ENCODE peak calls at places on chromosomes 16 and 17, in seven cellular contexts. K is stomach, T is adrenal gland, D is hepatocyte, O is left lung, U is cardiac muscle cell, J is HCT116. F is an unnamed sample.

GRCh38 chr16:3519581-3519980 is 18.8 kb downstream of the CLUAP1 start:
- DNase-seq in K (no peak), T (no peak), D (no peak), O (no peak), U (no peak), J (no peak), F (no peak)

GRCh38 chr16:74926832-74927231 is 58.1 kb downstream of the WDR59 start:
- DNase-seq in K (no peak), T (no peak), D (no peak), O (no peak), U (no peak), J (no peak), F (no peak)

GRCh38 chr17:9363440-9364350 is 211.9 kb downstream of the STX8 start:
- DNase-seq in K (no peak), T (no peak), D (no peak), O (no peak), U (no peak), J (peak; percentile 7), F (no peak)

GRCh38 chr16:3256876-3257465 is 538 bp upstream of the MEFV start:
- DNase-seq in K (no peak), T (no peak), D (no peak), O (no peak), U (no peak), J (no peak), F (no peak)

GRCh38 chr17:73101031-73101430 is 8.5 kb upstream of the SLC39A11 start:
- DNase-seq in K (peak; percentile 50), T (no peak), D (no peak), O (no peak), U (no peak), J (no peak), F (no peak)

GRCh38 chr17:40608061-40608581 is 39.5 kb downstream of the SMARCE1 start:
- DNase-seq in K (no peak), T (no peak), D (no peak), O (no peak), U (no peak), J (no peak), F (no peak)

GRCh38 chr16:21281698-21282389 is 3.8 kb upstream of the CRYM start:
- DNase-seq in K (no peak), T (no peak), D (no peak), O (no peak), U (no peak), J (no peak), F (no peak)

GRCh38 chr17:45929344-45929743 is 35.0 kb downstream of the MAPT start:
- DNase-seq in K (no peak), T (no peak), D (no peak), O (no peak), U (no peak), J (no peak), F (no peak)

GRCh38 chr16:55569025-55569424 is 2.5 kb downstream of the CAPNS2 start:
- DNase-seq in K (no peak), T (no peak), D (no peak), O (no peak), U (no peak), J (no peak), F (no peak)

GRCh38 chr17:61284174-61284573 is 115.5 kb upstream of the TBX2 start:
- DNase-seq in K (no peak), T (no peak), D (no peak), O (no peak), U (no peak), J (no peak), F (no peak)

GRCh38 chr17:32208436-32208835 is 57.2 kb upstream of the RHBDL3 start:
- DNase-seq in K (no peak), T (no peak), D (no peak), O (no peak), U (no peak), J (no peak), F (no peak)

GRCh38 chr17:21036361-21036881 is 6.4 kb downstream of the USP22 start:
- DNase-seq in K (no peak), T (no peak), D (no peak), O (no peak), U (no peak), J (no peak), F (no peak)

GRCh38 chr17:66373944-66374817 is 71.8 kb downstream of the PRKCA start:
- DNase-seq in K (no peak), T (no peak), D (peak; percentile 25), O (no peak), U (peak; percentile 69), J (no peak), F (peak; percentile 40)

GRCh38 chr16:77169650-77170236 is 21.2 kb upstream of the MON1B start:
- DNase-seq in K (peak; percentile 47), T (peak; percentile 26), D (peak; percentile 80), O (no peak), U (peak; percentile 76), J (peak; percentile 42), F (peak; percentile 34)

GRCh38 chr16:17927015-17927414 is 409.5 kb downstream of the NPIPA8 start:
- DNase-seq in K (no peak), T (no peak), D (no peak), O (no peak), U (no peak), J (no peak), F (no peak)

GRCh38 chr17:76710863-76711611 is at the start of gene MXRA7:
- DNase-seq in K (peak; percentile 68), T (peak; percentile 88), D (peak; percentile 89), O (peak; percentile 87), U (peak; percentile 78), J (no peak), F (peak; percentile 81)

GRCh38 chr17:37643829-37644228 is 583 bp upstream of the DDX52 start:
- DNase-seq in K (peak; percentile 58), T (no peak), D (peak; percentile 38), O (no peak), U (peak; percentile 12), J (no peak), F (no peak)

GRCh38 chr16:55817236-55817912 is 15.5 kb downstream of the CES1 start:
- DNase-seq in K (no peak), T (no peak), D (no peak), O (no peak), U (no peak), J (no peak), F (no peak)

GRCh38 chr16:57060323-57061083 is 31.9 kb upstream of the CPNE2 start:
- DNase-seq in K (no peak), T (no peak), D (no peak), O (no peak), U (no peak), J (no peak), F (no peak)

GRCh38 chr16:23014592-23014991 is 134.7 kb downstream of the USP31 start:
- DNase-seq in K (no peak), T (no peak), D (no peak), O (no peak), U (no peak), J (no peak), F (no peak)

GRCh38 chr17:36602924-36603384 is 1.6 kb downstream of the MRM1 start:
- DNase-seq in K (peak; percentile 50), T (peak; percentile 55), D (peak; percentile 80), O (no peak), U (peak; percentile 70), J (peak; percentile 58), F (peak; percentile 73)

GRCh38 chr17:77556408-77557068 is 402.0 kb upstream of the TNRC6C start:
- DNase-seq in K (no peak), T (no peak), D (no peak), O (no peak), U (no peak), J (no peak), F (no peak)

GRCh38 chr16:73025506-73026131 is 22.3 kb downstream of the ZFHX3 start:
- DNase-seq in K (no peak), T (no peak), D (no peak), O (no peak), U (no peak), J (no peak), F (no peak)

GRCh38 chr17:35555695-35556094 is 4.9 kb downstream of the SLFN14 start:
- DNase-seq in K (no peak), T (no peak), D (no peak), O (no peak), U (no peak), J (no peak), F (no peak)

GRCh38 chr17:65054602-65055001 is 1.9 kb downstream of the GNA13 start:
- DNase-seq in K (no peak), T (no peak), D (no peak), O (no peak), U (no peak), J (no peak), F (no peak)

GRCh38 chr16:87531418-87531817 is 38.6 kb upstream of the ZCCHC14 start:
- DNase-seq in K (no peak), T (no peak), D (no peak), O (no peak), U (no peak), J (no peak), F (no peak)
- H3K9me3 ChIP-seq in K (peaks cover 9% of the 10 kb centered on the region), T (no peaks in the 10 kb centered on the region), D (no peaks in the 10 kb centered on the region), O (no peaks in the 10 kb centered on the region), U (no peaks in the 10 kb centered on the region), J (no peaks in the 10 kb centered on the region), F (no peaks in the 10 kb centered on the region)

GRCh38 chr16:35255816-35256215 is 1796.4 kb downstream of the TP53TG3F start:
- DNase-seq in K (no peak), T (no peak), D (no peak), O (no peak), U (no peak), J (no peak), F (no peak)
- H3K9me3 ChIP-seq in K (peaks cover 5% of the 10 kb centered on the region), T (no peaks in the 10 kb centered on the region), D (peaks cover 6% of the 10 kb centered on the region), O (no peaks in the 10 kb centered on the region), U (peaks cover 9% of the 10 kb centered on the region), J (peaks cover 18% of the 10 kb centered on the region), F (peaks cover 7% of the 10 kb centered on the region)

DNA sequence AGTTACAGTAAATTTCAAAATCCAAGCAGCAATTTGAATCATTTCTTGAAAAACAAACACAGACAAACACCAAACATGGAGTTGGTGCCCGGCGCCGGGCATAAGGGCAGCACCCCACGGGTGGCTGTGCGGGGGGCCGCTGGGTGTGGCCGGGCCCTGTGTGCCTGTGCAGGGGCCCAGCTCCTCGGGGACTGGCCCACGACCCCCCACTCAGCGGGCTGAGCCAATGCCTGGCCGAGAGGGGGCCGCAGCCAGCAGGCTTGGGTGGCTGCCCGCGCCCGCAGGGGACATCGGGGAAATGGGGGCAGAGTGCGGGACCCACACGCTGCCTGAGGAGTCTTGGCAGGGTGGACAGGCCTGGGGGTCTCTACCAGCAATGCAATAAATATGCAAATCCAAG is 12.8 kb upstream of the DUS1L start:
- DNase-seq in K (no peak), T (no peak), D (no peak), O (no peak), U (no peak), J (no peak), F (no peak)
- H3K9me3 ChIP-seq in K (no peaks in the 10 kb centered on the region), T (no peaks in the 10 kb centered on the region), D (no peaks in the 10 kb centered on the region), O (no peaks in the 10 kb centered on the region), U (no peaks in the 10 kb centered on the region), J (no peaks in the 10 kb centered on the region), F (no peaks in the 10 kb centered on the region)

GRCh38 chr17:5184284-5184683 is 7.4 kb downstream of the ZNF594 start:
- DNase-seq in K (no peak), T (no peak), D (no peak), O (no peak), U (no peak), J (no peak), F (no peak)

GRCh38 chr17:5182597-5183409 is 8.9 kb downstream of the ZNF594 start:
- DNase-seq in K (no peak), T (no peak), D (no peak), O (no peak), U (no peak), J (no peak), F (no peak)

GRCh38 chr17:5181509-5182305 is 10.0 kb downstream of the ZNF594 start:
- DNase-seq in K (no peak), T (no peak), D (no peak), O (no peak), U (no peak), J (no peak), F (no peak)

GRCh38 chr17:5179003-5179402 is 12.7 kb downstream of the ZNF594 start:
- DNase-seq in K (no peak), T (no peak), D (no peak), O (no peak), U (no peak), J (no peak), F (no peak)

GRCh38 chr17:5183410-5183793 is 8.3 kb downstream of the ZNF594 start:
- DNase-seq in K (no peak), T (no peak), D (no peak), O (no peak), U (no peak), J (no peak), F (no peak)
- H3K9me3 ChIP-seq in K (peaks cover 82% of the 10 kb centered on the region), T (peaks cover 16% of the 10 kb centered on the region), D (peaks cover 70% of the 10 kb centered on the region), O (peaks cover 26% of the 10 kb centered on the region), U (peaks cover 13% of the 10 kb centered on the region), J (peaks cover 58% of the 10 kb centered on the region), F (peaks cover 37% of the 10 kb centered on the region)

F was measured in colonic mucosa.